ENCODE peak calls at places on chromosomes 6 and 20, in seven cellular contexts. W is PC-3, N is Karpas-422, Y is GM23338, X is SK-N-SH, O is fibroblast of lung, L is trophoblast cell. M is an unnamed sample.

GRCh38 chr6:170388113-170388512 is 81.6 kb downstream of the FAM120B start:
- DNase-seq in W (no peak), N (no peak), Y (no peak), X (peak; percentile 66), O (no peak), L (no peak), M (no peak)

GRCh38 chr6:168871535-168872106 is 382.0 kb downstream of the THBS2 start:
- DNase-seq in W (no peak), N (no peak), Y (no peak), X (no peak), O (no peak), L (no peak), M (no peak)

GRCh38 chr20:48826883-48827771 is 672 bp downstream of the PREX1 start:
- DNase-seq in W (peak; percentile 24), N (no peak), Y (peak; percentile 71), X (peak; percentile 64), O (peak; percentile 28), L (peak; percentile 35), M (no peak)

GRCh38 chr6:45436544-45437440 is 59.1 kb upstream of the SUPT3H start:
- DNase-seq in W (peak; percentile 65), N (no peak), Y (no peak), X (no peak), O (peak; percentile 74), L (peak; percentile 21), M (no peak)

GRCh38 chr6:143397229-143398222 is 53.0 kb downstream of the ADAT2 start:
- DNase-seq in W (peak; percentile 92), N (no peak), Y (peak; percentile 79), X (no peak), O (peak; percentile 21), L (peak; percentile 99), M (peak; percentile 85)

GRCh38 chr6:20447157-20447556 is 45.5 kb downstream of the E2F3 start:
- DNase-seq in W (no peak), N (no peak), Y (no peak), X (no peak), O (peak; percentile 33), L (no peak), M (no peak)

GRCh38 chr6:139395891-139396299 is 21.4 kb upstream of the CITED2 start:
- DNase-seq in W (no peak), N (no peak), Y (peak; percentile 87), X (no peak), O (no peak), L (no peak), M (no peak)

GRCh38 chr6:18055714-18056382 is 66.6 kb downstream of the NHLRC1 start:
- DNase-seq in W (peak; percentile 51), N (no peak), Y (no peak), X (no peak), O (no peak), L (peak; percentile 65), M (no peak)

GRCh38 chr6:125046107-125046925 is 84.1 kb downstream of the RNF217 start:
- DNase-seq in W (peak; percentile 18), N (no peak), Y (peak; percentile 8), X (no peak), O (no peak), L (peak; percentile 100), M (no peak)

GRCh38 chr6:41527721-41528408 is 18.3 kb upstream of the FOXP4 start:
- DNase-seq in W (peak; percentile 12), N (no peak), Y (peak; percentile 41), X (no peak), O (peak; percentile 7), L (no peak), M (no peak)

GRCh38 chr20:50142812-50143211 is 10.7 kb downstream of the PEDS1 start:
- DNase-seq in W (no peak), N (no peak), Y (peak; percentile 80), X (no peak), O (no peak), L (peak; percentile 70), M (no peak)

GRCh38 chr20:50149481-50150254 is 3.9 kb downstream of the PEDS1 start:
- DNase-seq in W (no peak), N (no peak), Y (no peak), X (no peak), O (no peak), L (peak; percentile 52), M (no peak)

GRCh38 chr20:50146732-50147662 is 6.5 kb downstream of the PEDS1 start:
- DNase-seq in W (peak; percentile 89), N (peak; percentile 86), Y (peak; percentile 62), X (no peak), O (peak; percentile 34), L (peak; percentile 30), M (peak; percentile 77)

GRCh38 chr20:50144362-50144761 is 9.2 kb downstream of the PEDS1 start:
- DNase-seq in W (peak; percentile 73), N (no peak), Y (no peak), X (no peak), O (peak; percentile 97), L (peak; percentile 85), M (peak; percentile 90)

DNA sequence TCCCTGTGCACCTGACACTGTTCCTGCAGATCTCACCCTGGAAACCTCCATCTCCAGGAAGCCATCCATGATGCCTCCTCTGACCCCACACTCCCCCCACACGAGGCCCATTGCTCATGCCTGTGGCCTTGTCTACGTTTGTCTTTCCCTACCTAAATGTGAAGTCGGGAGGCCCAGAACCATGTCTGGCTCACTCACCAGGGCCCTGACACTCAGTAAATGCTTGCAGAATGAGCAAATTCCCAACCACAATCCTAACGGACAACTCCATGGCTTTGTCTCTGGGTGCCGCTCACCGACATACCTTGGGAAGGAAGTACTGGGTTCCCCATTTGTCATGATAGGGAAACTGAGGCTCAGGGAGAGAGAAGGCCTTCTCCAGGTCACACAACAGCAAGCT is 7.3 kb downstream of the PEDS1 start:
- DNase-seq in W (no peak), N (no peak), Y (no peak), X (no peak), O (no peak), L (no peak), M (no peak)
- H3K4me3 ChIP-seq in W (no peak overlapping the region), N (peak overlapping the region; percentile 75), Y (no peak overlapping the region), X (no peak overlapping the region), O (no peak overlapping the region), L (no peak overlapping the region), M (no peak overlapping the region)

GRCh38 chr20:62814060-62814708 is 2.7 kb upstream of the COL9A3 start:
- DNase-seq in W (no peak), N (peak; percentile 68), Y (no peak), X (no peak), O (no peak), L (no peak), M (no peak)

GRCh38 chr20:62813588-62813987 is 3.3 kb upstream of the COL9A3 start:
- DNase-seq in W (no peak), N (no peak), Y (no peak), X (no peak), O (no peak), L (peak; percentile 79), M (no peak)

GRCh38 chr20:62814709-62815065 is 2.2 kb upstream of the COL9A3 start:
- DNase-seq in W (no peak), N (no peak), Y (no peak), X (no peak), O (no peak), L (no peak), M (no peak)

GRCh38 chr20:62816031-62816878 is 595 bp upstream of the COL9A3 start:
- DNase-seq in W (no peak), N (no peak), Y (peak; percentile 98), X (peak; percentile 60), O (no peak), L (peak; percentile 42), M (no peak)

DNA sequence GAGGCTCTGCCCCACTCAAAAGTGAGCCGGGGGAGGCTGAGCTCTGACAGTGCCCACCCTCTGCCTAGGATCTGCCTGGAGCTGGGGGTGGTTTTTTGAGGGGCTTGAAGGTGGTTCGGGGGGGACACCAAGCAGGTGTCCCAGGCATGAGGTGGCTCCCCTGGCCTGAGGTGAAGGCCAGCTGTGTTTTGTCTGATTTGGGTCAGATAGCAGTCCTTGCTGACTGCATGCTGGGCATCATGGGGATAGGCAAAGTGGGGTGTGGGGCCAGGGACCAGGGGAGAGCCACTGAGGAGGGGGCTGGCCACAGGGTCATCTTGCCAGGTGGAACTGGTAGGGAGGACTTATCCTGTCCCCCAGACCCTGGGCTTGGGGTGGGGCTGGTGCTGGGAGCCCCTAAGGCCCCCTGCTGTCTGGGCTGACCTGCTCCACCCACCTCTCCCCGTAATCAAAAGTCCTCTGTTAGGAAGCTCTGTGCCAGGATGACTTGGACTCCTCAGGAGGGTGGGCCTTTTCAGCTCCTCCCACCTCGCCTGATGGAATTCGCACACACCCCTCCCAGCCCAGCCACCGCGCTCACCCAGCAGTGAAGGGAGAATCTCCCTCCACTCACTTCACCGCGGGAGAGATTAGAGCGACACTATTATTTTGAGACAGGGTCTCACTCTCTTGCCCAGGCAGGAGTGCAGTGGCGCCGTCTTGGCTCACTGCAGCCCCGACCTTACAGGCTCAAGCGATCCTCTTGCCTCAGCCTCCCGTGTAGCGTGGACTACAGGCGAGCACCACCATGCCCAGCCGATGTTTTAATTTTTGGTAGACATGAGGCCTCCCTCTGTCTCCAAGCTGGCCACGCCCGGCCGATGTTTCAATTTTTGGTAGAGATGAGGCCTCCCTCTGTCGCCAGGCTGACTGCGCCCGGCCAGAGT is 1.5 kb upstream of the COL9A3 start:
- DNase-seq in W (peak; percentile 69), N (no peak), Y (peak; percentile 84), X (peak; percentile 52), O (no peak), L (peak; percentile 46), M (no peak)
- H3K4me1 ChIP-seq in W (peaks cover 33% of the 10 kb centered on the region), N (no peaks in the 10 kb centered on the region), Y (peaks cover 10% of the 10 kb centered on the region), X (peaks cover 17% of the 10 kb centered on the region), O (peaks cover 16% of the 10 kb centered on the region), L (peaks cover 55% of the 10 kb centered on the region), M (no peaks in the 10 kb centered on the region)

DNA sequence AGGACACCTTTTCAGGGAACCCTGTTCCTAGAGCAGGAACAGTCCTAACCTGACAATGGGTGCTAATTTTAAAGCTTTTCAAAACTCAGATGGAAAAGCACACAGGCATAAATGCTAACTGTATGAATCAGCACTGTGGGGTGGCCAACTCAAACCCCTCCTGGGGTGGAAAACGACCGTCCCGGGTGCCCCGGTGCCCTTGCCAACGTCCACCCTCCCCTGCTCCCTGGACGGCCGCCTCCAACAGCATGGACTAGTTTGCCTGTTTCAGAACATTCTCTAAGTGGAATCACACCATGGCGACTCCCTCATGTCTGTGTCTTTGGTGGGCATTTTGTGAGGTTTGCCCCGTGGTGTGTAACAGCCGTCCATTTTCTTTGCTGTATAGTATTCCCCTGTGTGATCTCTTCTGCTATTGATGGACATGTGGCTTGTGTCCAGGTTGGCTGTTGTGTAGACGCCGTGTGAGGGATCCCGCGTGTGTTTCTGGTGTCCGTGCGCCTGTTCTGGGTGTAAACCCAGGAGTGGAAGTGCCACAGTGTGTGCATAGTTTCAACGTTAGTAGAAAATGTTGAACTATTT is 5.8 kb downstream of the COL20A1 start:
- DNase-seq in W (no peak), N (no peak), Y (no peak), X (no peak), O (no peak), L (no peak), M (no peak)
- H3K27me3 ChIP-seq in W (peaks cover 60% of the 10 kb centered on the region), N (no peaks in the 10 kb centered on the region), Y (no peaks in the 10 kb centered on the region), X (peaks cover 47% of the 10 kb centered on the region), O (peaks cover 11% of the 10 kb centered on the region), L (no peaks in the 10 kb centered on the region), M (peaks cover 26% of the 10 kb centered on the region)

DNA sequence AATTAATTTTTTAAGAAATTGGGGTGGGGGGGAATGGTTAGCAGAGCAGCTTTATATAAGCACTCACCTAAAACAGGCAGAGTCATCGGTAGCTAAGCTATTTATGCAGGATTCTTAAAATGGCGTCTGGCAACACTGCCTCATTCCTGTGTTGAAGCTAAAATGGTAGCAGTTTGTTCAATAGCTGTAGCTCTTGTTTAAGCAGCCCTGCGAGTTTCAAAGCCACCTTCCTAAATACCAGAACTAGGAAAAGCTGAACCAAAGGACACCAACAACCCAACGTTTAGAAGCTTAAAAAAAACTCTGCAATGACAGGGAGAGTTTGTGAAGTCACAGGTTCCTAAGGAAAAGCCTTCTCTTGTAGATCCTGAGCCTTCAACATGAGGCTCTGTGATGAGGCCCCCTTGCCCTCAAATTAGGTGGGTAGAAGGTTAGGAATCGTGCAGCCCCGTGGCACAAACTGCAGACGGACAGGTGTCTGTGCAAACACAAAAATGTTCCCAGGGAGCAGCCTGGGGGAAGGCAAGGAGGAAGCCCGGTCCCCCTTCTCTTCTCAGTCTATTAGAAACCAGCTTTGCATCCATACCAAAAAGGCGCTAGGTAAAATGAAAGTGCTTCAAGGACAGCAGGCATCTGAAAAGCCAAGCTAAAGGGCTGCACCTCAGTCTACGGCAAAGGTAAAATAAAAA is 4.7 kb downstream of the ZMYND8 start:
- DNase-seq in W (no peak), N (peak; percentile 87), Y (peak; percentile 81), X (peak; percentile 27), O (no peak), L (peak; percentile 46), M (no peak)
- H3K4me3 ChIP-seq in W (peak overlapping the region; percentile 53), N (peak overlapping the region; percentile 77), Y (peak overlapping the region; percentile 22), X (peak overlapping the region; percentile 52), O (peak overlapping the region; percentile 10), L (no peak overlapping the region), M (peak overlapping the region; percentile 16)